ENCODE peak calls at places on chromosomes 4 and X, in five cellular contexts. B, K, W, R and N are unnamed samples.

GRCh38 chr4:122759639-122760310 is 27.3 kb downstream of the BBS12 start:
- DNase-seq in B (no peak), K (peak; percentile 52), W (no peak), R (no peak), N (no peak)

GRCh38 chr4:55725057-55725456 is 89.0 kb upstream of the NMU start:
- DNase-seq in B (no peak), K (no peak), W (no peak), R (no peak), N (no peak)

GRCh38 chrX:139931646-139932076 is 1.2 kb downstream of the ATP11C start:
- DNase-seq in B (no peak), K (no peak), W (no peak), R (no peak), N (no peak)

GRCh38 chr4:142840516-142841123 is 5.5 kb downstream of the INPP4B start:
- DNase-seq in B (no peak), K (peak; percentile 79), W (no peak), R (no peak), N (no peak)

GRCh38 chr4:138972956-138973819 is 42.4 kb upstream of the NOCT start:
- DNase-seq in B (no peak), K (no peak), W (no peak), R (no peak), N (no peak)

GRCh38 chr4:128844931-128845330 is 35.4 kb downstream of the JADE1 start:
- DNase-seq in B (no peak), K (no peak), W (no peak), R (no peak), N (no peak)

GRCh38 chr4:4470208-4470607 is 71.6 kb downstream of the STX18 start:
- DNase-seq in B (no peak), K (peak; percentile 35), W (no peak), R (no peak), N (no peak)

GRCh38 chrX:130378008-130378669 is 7.3 kb downstream of the GPR119 start:
- DNase-seq in B (no peak), K (no peak), W (no peak), R (no peak), N (no peak)

GRCh38 chrX:24301060-24301459 is 12.8 kb downstream of the SUPT20HL2 start:
- DNase-seq in B (no peak), K (peak; percentile 27), W (no peak), R (no peak), N (no peak)

GRCh38 chr4:140152760-140153418 is 1.1 kb downstream of the MAML3 start:
- DNase-seq in B (peak; percentile 16), K (peak; percentile 58), W (no peak), R (peak; percentile 74), N (peak; percentile 86)

GRCh38 chr4:153579410-153579809 is 104.7 kb upstream of the TLR2 start:
- DNase-seq in B (no peak), K (no peak), W (no peak), R (no peak), N (no peak)

GRCh38 chr4:87543835-87544461 is 14.8 kb upstream of the SPARCL1 start:
- DNase-seq in B (no peak), K (peak; percentile 83), W (peak; percentile 5), R (no peak), N (no peak)

GRCh38 chr4:136355970-136356369 is 1176.3 kb downstream of the PCDH18 start:
- DNase-seq in B (no peak), K (no peak), W (no peak), R (no peak), N (no peak)

GRCh38 chr4:48268956-48269860 is at the start of gene TEC:
- DNase-seq in B (peak; percentile 71), K (no peak), W (no peak), R (peak; percentile 80), N (peak; percentile 73)

GRCh38 chrX:77426811-77427210 is 20.4 kb upstream of the FGF16 start:
- DNase-seq in B (no peak), K (peak; percentile 51), W (no peak), R (no peak), N (no peak)

GRCh38 chr4:6795821-6796220 is 13.3 kb downstream of the KIAA0232 start:
- DNase-seq in B (no peak), K (no peak), W (no peak), R (no peak), N (no peak)

GRCh38 chrX:41906515-41907165 is 16.7 kb downstream of the CASK start:
- DNase-seq in B (no peak), K (peak; percentile 10), W (no peak), R (no peak), N (no peak)

GRCh38 chr4:48340276-48340904 is 939 bp upstream of the SLAIN2 start:
- DNase-seq in B (peak; percentile 55), K (peak; percentile 76), W (no peak), R (no peak), N (no peak)

GRCh38 chr4:13559414-13559813 is 15.1 kb upstream of the NKX3-2 start:
- DNase-seq in B (no peak), K (peak; percentile 68), W (no peak), R (no peak), N (no peak)

GRCh38 chr4:139560396-139561084 is 4.5 kb upstream of the SETD7 start:
- DNase-seq in B (no peak), K (peak; percentile 50), W (no peak), R (no peak), N (no peak)

GRCh38 chr4:176387571-176387970 is 67.8 kb downstream of the SPCS3 start:
- DNase-seq in B (no peak), K (peak; percentile 69), W (no peak), R (no peak), N (no peak)

GRCh38 chr4:95516528-95517011 is 32.2 kb downstream of the UNC5C start:
- DNase-seq in B (no peak), K (peak; percentile 38), W (no peak), R (no peak), N (no peak)

GRCh38 chrX:13506574-13506973 is 62.8 kb upstream of the EGFL6 start:
- DNase-seq in B (peak; percentile 3), K (peak; percentile 67), W (peak; percentile 4), R (no peak), N (no peak)

GRCh38 chrX:56788717-56789122 is 59.7 kb downstream of the NBDY start:
- DNase-seq in B (no peak), K (peak; percentile 32), W (no peak), R (no peak), N (peak; percentile 71)

GRCh38 chr4:88971536-88971935 is 85.4 kb downstream of the FAM13A start:
- DNase-seq in B (no peak), K (peak; percentile 55), W (no peak), R (no peak), N (no peak)

GRCh38 chr4:88018471-88018870 is 11.0 kb downstream of the PKD2 start:
- DNase-seq in B (no peak), K (peak; percentile 69), W (no peak), R (peak; percentile 79), N (peak; percentile 89)

GRCh38 chr4:19803406-19803805 is 448.3 kb upstream of the SLIT2 start:
- DNase-seq in B (peak; percentile 26), K (peak; percentile 41), W (no peak), R (no peak), N (no peak)